ENCODE peak calls at places on chromosomes 7 and 10, in four cellular contexts. One of them, this sample, is unnamed.

GRCh38 chr7:75915416-75916156 is 631 bp downstream of the POR start:
- DNase-seq in stimulated activated CD4-positive, alpha-beta T cell treated with anti-CD3 and anti-CD28 coated beads, Interleukin-12 subunit alpha, Interleukin-12 subunit beta, amount 100 ng/mL, for 4 hours: no peak
- DNase-seq in lower leg skin: peak; percentile 86
- DNase-seq in astrocyte of the cerebellum: no peak
- DNase-seq in this sample: no peak

GRCh38 chr10:20726381-20726780 is 170.7 kb downstream of the NEBL start:
- DNase-seq in astrocyte of the cerebellum: no peak
- DNase-seq in lower leg skin: no peak
- DNase-seq in stimulated activated CD4-positive, alpha-beta T cell treated with anti-CD3 and anti-CD28 coated beads, Interleukin-12 subunit alpha, Interleukin-12 subunit beta, amount 100 ng/mL, for 4 hours: no peak
- DNase-seq in this sample: no peak

GRCh38 chr7:155223503-155223902 is 74.2 kb upstream of the INSIG1 start:
- DNase-seq in stimulated activated CD4-positive, alpha-beta T cell treated with anti-CD3 and anti-CD28 coated beads, Interleukin-12 subunit alpha, Interleukin-12 subunit beta, amount 100 ng/mL, for 4 hours: no peak
- DNase-seq in lower leg skin: no peak
- DNase-seq in astrocyte of the cerebellum: no peak
- DNase-seq in this sample: no peak

GRCh38 chr10:97755718-97756117 is 16.1 kb downstream of the SFRP5 start:
- DNase-seq in lower leg skin: no peak
- DNase-seq in astrocyte of the cerebellum: no peak
- DNase-seq in stimulated activated CD4-positive, alpha-beta T cell treated with anti-CD3 and anti-CD28 coated beads, Interleukin-12 subunit alpha, Interleukin-12 subunit beta, amount 100 ng/mL, for 4 hours: no peak
- DNase-seq in this sample: no peak

GRCh38 chr10:28793482-28793881 is 116.2 kb downstream of the BAMBI start:
- DNase-seq in stimulated activated CD4-positive, alpha-beta T cell treated with anti-CD3 and anti-CD28 coated beads, Interleukin-12 subunit alpha, Interleukin-12 subunit beta, amount 100 ng/mL, for 4 hours: no peak
- DNase-seq in lower leg skin: no peak
- DNase-seq in astrocyte of the cerebellum: no peak
- DNase-seq in this sample: no peak

GRCh38 chr10:88565072-88565471 is 18.0 kb downstream of the RNLS start:
- DNase-seq in astrocyte of the cerebellum: peak; percentile 19
- DNase-seq in lower leg skin: no peak
- DNase-seq in stimulated activated CD4-positive, alpha-beta T cell treated with anti-CD3 and anti-CD28 coated beads, Interleukin-12 subunit alpha, Interleukin-12 subunit beta, amount 100 ng/mL, for 4 hours: no peak
- DNase-seq in this sample: no peak

GRCh38 chr7:96152706-96153105 is 169.2 kb downstream of the SLC25A13 start:
- DNase-seq in lower leg skin: no peak
- DNase-seq in stimulated activated CD4-positive, alpha-beta T cell treated with anti-CD3 and anti-CD28 coated beads, Interleukin-12 subunit alpha, Interleukin-12 subunit beta, amount 100 ng/mL, for 4 hours: no peak
- DNase-seq in astrocyte of the cerebellum: no peak
- DNase-seq in this sample: no peak

GRCh38 chr7:226281-226882 is 34.0 kb downstream of the FAM20C start:
- DNase-seq in astrocyte of the cerebellum: no peak
- DNase-seq in stimulated activated CD4-positive, alpha-beta T cell treated with anti-CD3 and anti-CD28 coated beads, Interleukin-12 subunit alpha, Interleukin-12 subunit beta, amount 100 ng/mL, for 4 hours: no peak
- DNase-seq in lower leg skin: no peak
- DNase-seq in this sample: no peak

GRCh38 chr10:86281396-86281795 is 85.2 kb downstream of the GRID1 start:
- DNase-seq in stimulated activated CD4-positive, alpha-beta T cell treated with anti-CD3 and anti-CD28 coated beads, Interleukin-12 subunit alpha, Interleukin-12 subunit beta, amount 100 ng/mL, for 4 hours: no peak
- DNase-seq in astrocyte of the cerebellum: no peak
- DNase-seq in lower leg skin: peak; percentile 54
- DNase-seq in this sample: no peak

GRCh38 chr7:17374654-17375053 is 76.2 kb downstream of the AHR start:
- DNase-seq in stimulated activated CD4-positive, alpha-beta T cell treated with anti-CD3 and anti-CD28 coated beads, Interleukin-12 subunit alpha, Interleukin-12 subunit beta, amount 100 ng/mL, for 4 hours: no peak
- DNase-seq in astrocyte of the cerebellum: no peak
- DNase-seq in lower leg skin: no peak
- DNase-seq in this sample: no peak

GRCh38 chr10:32940321-32941264 is 17.4 kb downstream of the ITGB1 start:
- DNase-seq in astrocyte of the cerebellum: no peak
- DNase-seq in stimulated activated CD4-positive, alpha-beta T cell treated with anti-CD3 and anti-CD28 coated beads, Interleukin-12 subunit alpha, Interleukin-12 subunit beta, amount 100 ng/mL, for 4 hours: no peak
- DNase-seq in lower leg skin: no peak
- DNase-seq in this sample: peak; percentile 66

GRCh38 chr10:60480865-60481563 is 91.3 kb upstream of the ANK3 start:
- DNase-seq in lower leg skin: no peak
- DNase-seq in stimulated activated CD4-positive, alpha-beta T cell treated with anti-CD3 and anti-CD28 coated beads, Interleukin-12 subunit alpha, Interleukin-12 subunit beta, amount 100 ng/mL, for 4 hours: no peak
- DNase-seq in astrocyte of the cerebellum: peak; percentile 71
- DNase-seq in this sample: no peak

GRCh38 chr10:73979428-73980407 is 18.2 kb upstream of the VCL start:
- DNase-seq in astrocyte of the cerebellum: no peak
- DNase-seq in stimulated activated CD4-positive, alpha-beta T cell treated with anti-CD3 and anti-CD28 coated beads, Interleukin-12 subunit alpha, Interleukin-12 subunit beta, amount 100 ng/mL, for 4 hours: no peak
- DNase-seq in lower leg skin: no peak
- DNase-seq in this sample: no peak

GRCh38 chr7:158685727-158686126 is 18.9 kb downstream of the NCAPG2 start:
- DNase-seq in stimulated activated CD4-positive, alpha-beta T cell treated with anti-CD3 and anti-CD28 coated beads, Interleukin-12 subunit alpha, Interleukin-12 subunit beta, amount 100 ng/mL, for 4 hours: no peak
- DNase-seq in lower leg skin: no peak
- DNase-seq in astrocyte of the cerebellum: no peak
- DNase-seq in this sample: no peak

GRCh38 chr7:18030758-18031157 is 3.1 kb upstream of the PRPS1L1 start:
- DNase-seq in lower leg skin: no peak
- DNase-seq in astrocyte of the cerebellum: no peak
- DNase-seq in stimulated activated CD4-positive, alpha-beta T cell treated with anti-CD3 and anti-CD28 coated beads, Interleukin-12 subunit alpha, Interleukin-12 subunit beta, amount 100 ng/mL, for 4 hours: no peak
- DNase-seq in this sample: no peak

This sample was measured in breast epithelium.